ENCODE peak calls at places on chromosomes 4 and X, in ten cellular contexts. O is amniotic epithelial cell; N is cerebellum; S is nephron progenitor cell; B is fibroblast of pulmonary artery; I is GM12865; H is retina; D is Caki2; T is activated CD4-positive, CD25-positive, alpha-beta regulatory T cell treated with anti-CD3 and anti-CD28 coated beads, Interleukin-2, amount 50 U/mL, for 72 hours; G is cardiac muscle cell. U is an unnamed sample.

GRCh38 chr4:36280555-36280954 is 861 bp upstream of the DTHD1 start:
- DNase-seq in I (no peak), G (peak), D (no peak), B (no peak), S (no peak), T (no peak), H (peak), N (no peak), O (peak), U (no peak)

GRCh38 chr4:52659016-52659721 is at the start of gene USP46:
- DNase-seq in G (peak), N (peak), T (peak), S (peak), B (peak), O (peak), I (peak), D (peak), H (peak), U (peak)

GRCh38 chr4:153594208-153594607 is 89.9 kb upstream of the TLR2 start:
- DNase-seq in H (no peak), G (no peak), O (peak), T (no peak), D (no peak), N (no peak), S (no peak), B (peak), I (no peak), U (no peak)

GRCh38 chrX:79325263-79325958 is 41.7 kb downstream of the ITM2A start:
- DNase-seq in G (no peak), O (no peak), I (peak), H (no peak), S (no peak), N (no peak), D (peak), T (no peak), B (no peak), U (peak)

GRCh38 chr4:26267087-26267486 is 53.7 kb upstream of the RBPJ start:
- DNase-seq in O (no peak), G (no peak), N (peak), S (no peak), B (no peak), T (no peak), D (no peak), H (no peak), I (no peak), U (no peak)

GRCh38 chr4:119189638-119190037 is 22.9 kb upstream of the USP53 start:
- DNase-seq in H (peak), S (no peak), D (no peak), N (no peak), B (peak), O (peak), G (no peak), T (no peak), I (no peak), U (no peak)

GRCh38 chr4:4481394-4482000 is 60.4 kb downstream of the STX18 start:
- DNase-seq in O (no peak), T (no peak), I (no peak), N (no peak), G (no peak), H (peak), B (no peak), S (no peak), D (no peak), U (no peak)

GRCh38 chr4:20428410-20429160 is 176.9 kb downstream of the SLIT2 start:
- DNase-seq in D (no peak), I (peak), B (peak), O (no peak), T (no peak), G (peak), N (peak), S (no peak), H (no peak), U (no peak)

GRCh38 chrX:150690126-150690525 is 3.1 kb upstream of the MTMR1 start:
- DNase-seq in O (peak), H (no peak), T (no peak), G (no peak), D (peak), B (peak), I (no peak), N (no peak), S (no peak), U (no peak)

GRCh38 chr4:40587826-40588225 is 41.8 kb downstream of the RBM47 start:
- DNase-seq in O (peak), G (no peak), N (no peak), I (no peak), S (no peak), B (peak), D (no peak), H (no peak), T (no peak), U (no peak)

GRCh38 chr4:154526151-154526550 is 24.0 kb downstream of the PLRG1 start:
- DNase-seq in N (no peak), O (no peak), I (no peak), H (no peak), T (no peak), B (no peak), S (no peak), G (no peak), D (no peak), U (no peak)

GRCh38 chr4:42331914-42332368 is 65.3 kb upstream of the SHISA3 start:
- DNase-seq in T (no peak), O (no peak), G (no peak), D (peak), S (no peak), N (no peak), B (peak), I (peak), H (no peak), U (no peak)

GRCh38 chr4:76962406-76963135 is 13.0 kb downstream of the SEPTIN11 start:
- DNase-seq in N (no peak), B (no peak), D (no peak), G (no peak), T (no peak), S (no peak), H (no peak), O (no peak), I (no peak), U (no peak)

GRCh38 chr4:65924843-65925242 is 254.6 kb upstream of the EPHA5 start:
- DNase-seq in T (no peak), N (no peak), O (no peak), S (no peak), I (no peak), D (no peak), H (no peak), G (no peak), B (no peak), U (no peak)

GRCh38 chr4:147463065-147463464 is 17.8 kb upstream of the EDNRA start:
- DNase-seq in S (no peak), D (no peak), G (no peak), I (no peak), O (no peak), B (no peak), N (no peak), T (no peak), H (no peak), U (no peak)

GRCh38 chrX:130981836-130982235 is 76.3 kb upstream of the ARHGAP36 start:
- DNase-seq in O (no peak), B (peak), G (no peak), N (no peak), H (no peak), S (no peak), T (no peak), D (no peak), I (no peak), U (no peak)

GRCh38 chrX:149799095-149799721 is 17.5 kb downstream of the MAGEA9 start:
- DNase-seq in I (peak), T (no peak), H (no peak), O (no peak), G (no peak), N (no peak), B (no peak), S (no peak), D (no peak), U (no peak)

GRCh38 chr4:7052923-7053715 is 9.9 kb downstream of the TADA2B start:
- DNase-seq in H (no peak), B (no peak), G (no peak), T (no peak), I (no peak), D (no peak), S (no peak), O (no peak), N (no peak), U (no peak)

GRCh38 chr4:71209161-71209560 is 129.7 kb upstream of the SLC4A4 start:
- DNase-seq in D (no peak), N (no peak), H (no peak), B (peak), O (peak), I (no peak), S (no peak), G (no peak), T (no peak), U (no peak)

GRCh38 chrX:1215123-1215823 is 2.8 kb upstream of the CRLF2 start:
- DNase-seq in H (no peak), S (no peak), O (no peak), T (peak), N (no peak), D (no peak), B (no peak), G (no peak), I (peak), U (no peak)

U was measured in activated T-helper 1 cell treated with anti-CD3 and anti-CD28 coated beads, Interleukin-12 subunit alpha, Interleukin-12 subunit beta, Interleukin-2, Interleukin-4 antibody, amounts not matched to agents 30 ng/mL and 10 ng/mL and 1 ng/mL, durations not matched to agents 14 hours and 24 hours and 36 hours.